ENCODE peak calls at places on chromosomes 3 and 15, in nine cellular contexts. M is COR-L47, Y is posterior vena cava, G is left cardiac atrium, T is coronary artery, K is cardiac muscle cell, B is choroid plexus epithelial cell, V is lung microvascular endothelial cell, I is cerebellar nuclear complex. J is an unnamed sample.

GRCh38 chr15:48494646-48495045 is 150.9 kb downstream of the FBN1 start:
- DNase-seq in I (no peak), V (no peak), G (no peak), K (peak; percentile 28), M (no peak), Y (no peak), B (peak; percentile 54), T (no peak), J (peak; percentile 39)

GRCh38 chr3:30222436-30222835 is 384.0 kb upstream of the TGFBR2 start:
- DNase-seq in G (no peak), I (no peak), V (no peak), K (peak; percentile 28), Y (no peak), M (no peak), B (no peak), T (no peak), J (peak; percentile 14)

GRCh38 chr3:169286214-169286613 is 377.3 kb downstream of the MECOM start:
- DNase-seq in Y (no peak), T (no peak), M (no peak), G (no peak), K (peak; percentile 29), V (peak; percentile 34), B (no peak), I (no peak), J (no peak)

GRCh38 chr3:99895706-99896441 is 78.2 kb downstream of the CMSS1 start:
- DNase-seq in I (no peak), B (peak; percentile 88), G (no peak), V (peak; percentile 85), K (peak; percentile 76), T (no peak), M (peak; percentile 60), Y (no peak), J (peak; percentile 80)

GRCh38 chr3:133444071-133444774 is 44.4 kb downstream of the BFSP2 start:
- DNase-seq in G (no peak), Y (no peak), B (peak; percentile 56), I (no peak), K (peak; percentile 61), M (peak; percentile 57), T (no peak), V (peak; percentile 14), J (peak; percentile 35)

GRCh38 chr3:149340310-149340933 is 7.0 kb upstream of the TM4SF18 start:
- DNase-seq in T (no peak), V (peak; percentile 80), G (peak; percentile 32), M (peak; percentile 84), I (no peak), B (peak; percentile 23), K (peak; percentile 64), Y (no peak), J (peak; percentile 45)

GRCh38 chr3:119311191-119311925 is 17.2 kb downstream of the ARHGAP31 start:
- DNase-seq in M (no peak), B (peak; percentile 79), G (no peak), K (peak; percentile 67), T (no peak), V (peak; percentile 81), I (no peak), Y (no peak), J (peak; percentile 37)

GRCh38 chr15:45690581-45691260 is 55.9 kb downstream of the SQOR start:
- DNase-seq in Y (no peak), M (no peak), B (no peak), V (no peak), T (no peak), G (no peak), I (no peak), K (no peak), J (no peak)

GRCh38 chr15:45377630-45378148 is 655 bp downstream of the GATM start:
- DNase-seq in V (no peak), M (peak; percentile 5), B (peak; percentile 1), K (no peak), I (peak; percentile 36), Y (peak; percentile 83), T (no peak), G (peak; percentile 59), J (peak; percentile 3)

GRCh38 chr15:66212471-66212870 is 41.1 kb downstream of the MEGF11 start:
- DNase-seq in G (no peak), T (no peak), Y (peak; percentile 64), B (no peak), V (no peak), K (no peak), M (peak; percentile 48), I (peak; percentile 55), J (no peak)